ENCODE peak calls at places on chromosomes 2 and 18, in ten cellular contexts. E is transverse colon, K is adrenal gland, P is mammary epithelial cell, O is thoracic aorta, B is aorta, J is cardiac muscle cell, T is heart right ventricle, X is tibial nerve, R is PC-3. D is an unnamed sample. For H3K9me3, the result is how much of the 10 kb centered on the place peaks cover.

GRCh38 chr2:37469126-37469525 is 124.7 kb downstream of the QPCT start:
- DNase-seq in P (no peak), B (no peak), R (no peak), X (no peak), J (no peak), K (no peak), O (no peak), E (no peak), T (no peak), D (no peak)

GRCh38 chr18:70235478-70235877 is 30.0 kb upstream of the RTTN start:
- DNase-seq in X (no peak), P (no peak), R (no peak), E (no peak), O (no peak), K (no peak), B (peak), J (no peak), T (no peak), D (no peak)

GRCh38 chr2:112626604-112627059 is 19.1 kb upstream of the SLC20A1 start:
- DNase-seq in X (peak), B (peak), O (no peak), R (peak), E (peak), J (peak), K (peak), P (no peak), T (peak), D (peak)

GRCh38 chr18:54964741-54965140 is 5.5 kb upstream of the CCDC68 start:
- DNase-seq in J (peak), X (no peak), B (no peak), E (no peak), O (no peak), T (no peak), P (no peak), K (no peak), R (no peak), D (no peak)

GRCh38 chr2:38463752-38464151 is 86.7 kb upstream of the ATL2 start:
- DNase-seq in R (no peak), P (no peak), J (no peak), X (no peak), B (no peak), E (no peak), K (no peak), O (no peak), T (no peak), D (no peak)

GRCh38 chr2:138665932-138666331 is 114.3 kb downstream of the NXPH2 start:
- DNase-seq in P (peak), T (no peak), E (no peak), R (peak), B (no peak), O (no peak), K (no peak), J (no peak), X (no peak), D (no peak)

GRCh38 chr18:7678801-7679200 is 111.7 kb downstream of the PTPRM start:
- DNase-seq in X (no peak), T (no peak), B (no peak), P (no peak), R (no peak), K (no peak), O (no peak), E (no peak), J (no peak), D (no peak)

GRCh38 chr2:105135436-105135835 is 97.6 kb downstream of the MRPS9 start:
- DNase-seq in J (no peak), P (no peak), B (no peak), X (no peak), K (no peak), T (no peak), E (no peak), R (no peak), O (no peak), D (no peak)

GRCh38 chr2:60275958-60276357 is 277.5 kb downstream of the BCL11A start:
- DNase-seq in X (no peak), O (no peak), T (no peak), B (no peak), K (no peak), E (no peak), J (no peak), P (no peak), R (no peak), D (no peak)

GRCh38 chr2:28979576-28980366 is 1.3 kb upstream of the TOGARAM2 start:
- DNase-seq in E (no peak), T (peak), P (peak), J (no peak), R (peak), X (no peak), B (no peak), K (no peak), O (no peak), D (peak)

GRCh38 chr18:79440728-79441127 is 45.0 kb downstream of the NFATC1 start:
- DNase-seq in J (no peak), X (no peak), T (no peak), B (no peak), R (no peak), P (no peak), E (peak), O (no peak), K (no peak), D (no peak)
- H3K9me3 ChIP-seq in J (under half), X (under half), T (under half), B (under half), R (under half), P (half or more), E (under half), O (under half), K (under half), D (under half)

DNA sequence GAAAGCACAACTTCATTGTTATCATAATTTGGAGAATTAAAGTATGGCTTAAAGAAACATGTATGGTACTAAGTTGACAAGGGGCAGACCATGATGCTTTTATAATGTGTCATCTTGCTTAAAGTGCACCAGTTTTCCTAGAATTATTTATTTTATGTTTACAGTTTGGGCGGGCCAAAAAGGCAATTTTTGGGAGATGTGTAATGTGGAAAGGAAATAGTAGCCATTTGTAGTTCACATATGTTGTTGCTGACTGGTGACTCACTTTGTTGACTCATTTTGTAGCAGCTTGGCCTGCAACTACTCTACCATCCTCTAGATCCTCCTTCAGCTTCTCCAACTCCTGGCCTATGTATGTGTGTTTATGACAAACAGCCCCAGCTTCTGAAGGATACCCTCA is 7.7 kb downstream of the ZSCAN30 start:
- DNase-seq in T (no peak), J (peak), K (no peak), E (no peak), O (no peak), P (peak), X (no peak), R (peak), B (no peak), D (no peak)
- H3K9me3 ChIP-seq in T (under half), J (under half), K (under half), E (under half), O (under half), P (under half), X (under half), R (under half), B (under half), D (under half)

GRCh38 chr2:102410952-102411351 is 12.0 kb upstream of the IL18RAP start:
- DNase-seq in T (no peak), O (no peak), R (no peak), B (no peak), X (no peak), P (no peak), J (no peak), K (no peak), E (no peak), D (no peak)
- H3K9me3 ChIP-seq in T (under half), O (under half), R (under half), B (under half), X (under half), P (under half), J (under half), K (under half), E (under half), D (under half)

GRCh38 chr2:20327370-20327769 is 23.3 kb downstream of the PUM2 start:
- DNase-seq in J (no peak), P (peak), R (peak), B (no peak), K (no peak), T (no peak), O (no peak), X (no peak), E (no peak), D (no peak)

GRCh38 chr2:20334645-20335203 is 15.9 kb downstream of the PUM2 start:
- DNase-seq in T (no peak), J (no peak), P (no peak), K (no peak), O (no peak), E (no peak), X (no peak), R (peak), B (no peak), D (no peak)

GRCh38 chr2:20326163-20326780 is 24.4 kb downstream of the PUM2 start:
- DNase-seq in E (peak), T (no peak), X (peak), P (peak), R (peak), O (no peak), K (peak), B (no peak), J (peak), D (peak)

GRCh38 chr2:20333738-20334137 is 16.9 kb downstream of the PUM2 start:
- DNase-seq in R (no peak), K (no peak), T (no peak), E (no peak), B (no peak), J (no peak), X (no peak), P (no peak), O (no peak), D (no peak)

GRCh38 chr2:20330202-20330601 is 20.4 kb downstream of the PUM2 start:
- DNase-seq in P (no peak), O (no peak), R (no peak), B (no peak), T (no peak), J (no peak), X (no peak), E (no peak), K (no peak), D (no peak)
- H3K9me3 ChIP-seq in P (under half), O (under half), R (under half), B (under half), T (under half), J (under half), X (under half), E (under half), K (under half), D (under half)

GRCh38 chr2:22124003-22124402 is 1000.2 kb downstream of the TDRD15 start:
- DNase-seq in B (no peak), J (no peak), E (no peak), O (no peak), K (no peak), X (no peak), P (no peak), R (no peak), T (no peak), D (no peak)

GRCh38 chr2:22126978-22127377 is 1003.2 kb downstream of the TDRD15 start:
- DNase-seq in T (no peak), E (no peak), B (no peak), J (no peak), O (no peak), X (no peak), R (no peak), P (no peak), K (no peak), D (no peak)
- H3K9me3 ChIP-seq in T (under half), E (under half), B (under half), J (under half), O (under half), X (under half), R (under half), P (under half), K (under half), D (under half)

DNA sequence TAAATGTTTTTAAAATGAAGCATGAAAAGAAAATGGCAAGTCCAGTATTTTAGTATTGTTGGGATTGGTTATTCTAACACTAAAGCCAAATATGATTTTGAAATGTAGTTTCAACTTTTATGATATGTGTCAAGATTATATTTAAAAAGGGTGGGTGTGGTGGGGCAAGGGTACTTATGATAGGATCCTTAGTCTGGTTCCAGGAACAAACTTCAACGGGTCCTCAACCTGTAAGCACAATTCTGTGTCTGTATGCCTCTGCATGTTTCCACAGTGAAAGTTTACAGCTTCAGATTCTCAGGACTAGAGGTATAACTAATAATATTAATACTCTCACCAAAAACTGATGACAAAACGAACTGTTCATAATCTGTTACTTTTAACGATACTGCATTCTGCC is 5.8 kb downstream of the USP34 start:
- DNase-seq in T (no peak), O (no peak), B (no peak), P (no peak), K (no peak), X (no peak), E (no peak), R (no peak), J (no peak), D (no peak)
- H3K9me3 ChIP-seq in T (under half), O (under half), B (under half), P (under half), K (under half), X (under half), E (under half), R (under half), J (under half), D (under half)